ENCODE peak calls at places on chromosomes 13 and 19, in six cellular contexts. K, N, S, R, Q and U are unnamed samples.

GRCh38 chr13:37446503-37446902 is 152.1 kb downstream of the POSTN start:
- DNase-seq in K (no peak), N (peak; percentile 88), S (no peak), R (peak; percentile 64), Q (no peak), U (peak; percentile 97)

GRCh38 chr19:41597600-41598041 is 21.7 kb downstream of the CEACAM21 start:
- DNase-seq in K (peak; percentile 55), N (peak; percentile 91), S (no peak), R (peak; percentile 9), Q (peak; percentile 68), U (peak; percentile 10)

GRCh38 chr19:46299004-46299509 is 2.2 kb downstream of the HIF3A start:
- DNase-seq in K (peak; percentile 70), N (peak; percentile 99), S (peak; percentile 94), R (no peak), Q (no peak), U (no peak)

GRCh38 chr13:101626925-101627555 is 174.6 kb downstream of the ITGBL1 start:
- DNase-seq in K (no peak), N (no peak), S (no peak), R (no peak), Q (no peak), U (no peak)

GRCh38 chr13:23467932-23468278 is 34.4 kb upstream of the SACS start:
- DNase-seq in K (no peak), N (no peak), S (no peak), R (no peak), Q (no peak), U (no peak)

GRCh38 chr19:49324801-49325491 is at the start of gene SLC6A16:
- DNase-seq in K (no peak), N (no peak), S (no peak), R (no peak), Q (no peak), U (no peak)

GRCh38 chr19:16338470-16339360 is 14.1 kb downstream of the KLF2 start:
- DNase-seq in K (peak; percentile 85), N (no peak), S (no peak), R (no peak), Q (no peak), U (no peak)

GRCh38 chr19:1591421-1592022 is 1.1 kb downstream of the MBD3 start:
- DNase-seq in K (no peak), N (no peak), S (no peak), R (no peak), Q (no peak), U (no peak)

GRCh38 chr13:76836311-76836710 is 49.9 kb downstream of the KCTD12 start:
- DNase-seq in K (no peak), N (no peak), S (no peak), R (no peak), Q (no peak), U (no peak)

GRCh38 chr19:46383846-46384245 is 29.5 kb downstream of the CCDC8 start:
- DNase-seq in K (no peak), N (peak; percentile 52), S (no peak), R (no peak), Q (no peak), U (no peak)

GRCh38 chr19:27652281-27652680 is 1560.7 kb downstream of the UQCRFS1 start:
- DNase-seq in K (no peak), N (peak; percentile 58), S (no peak), R (no peak), Q (no peak), U (no peak)

GRCh38 chr13:102394158-102395053 is 7.4 kb downstream of the FGF14 start:
- DNase-seq in K (peak; percentile 54), N (peak; percentile 98), S (peak; percentile 97), R (peak; percentile 36), Q (peak; percentile 98), U (no peak)

GRCh38 chr13:30017880-30018279 is 167.5 kb upstream of the UBL3 start:
- DNase-seq in K (no peak), N (no peak), S (no peak), R (no peak), Q (no peak), U (no peak)
- TF ChIP-seq CTCF in K (no peak), N (no peak), S (no peak), R (peak; percentile 8), Q (no peak), U (no peak)

GRCh38 chr19:3176715-3177501 is 1.7 kb upstream of the S1PR4 start:
- DNase-seq in K (no peak), N (no peak), S (no peak), R (no peak), Q (no peak), U (no peak)

GRCh38 chr19:3175761-3176714 is 2.5 kb upstream of the S1PR4 start:
- DNase-seq in K (peak; percentile 62), N (no peak), S (no peak), R (peak; percentile 42), Q (no peak), U (peak; percentile 54)

GRCh38 chr19:3178377-3178972 is at the start of gene S1PR4:
- DNase-seq in K (no peak), N (no peak), S (peak; percentile 56), R (no peak), Q (no peak), U (no peak)

GRCh38 chr19:3178973-3179738 is 587 bp downstream of the S1PR4 start:
- DNase-seq in K (no peak), N (no peak), S (no peak), R (no peak), Q (no peak), U (no peak)

GRCh38 chr19:3179739-3180293 is 1.2 kb downstream of the S1PR4 start:
- DNase-seq in K (no peak), N (no peak), S (no peak), R (no peak), Q (no peak), U (no peak)
- H3K4me3 ChIP-seq in K (no peak overlapping the region), N (no peak overlapping the region), S (no peak overlapping the region), R (no peak overlapping the region), Q (no peak overlapping the region), U (no peak overlapping the region)

GRCh38 chr13:69551193-69551592 is 556.4 kb upstream of the ATXN8OS start:
- DNase-seq in K (no peak), N (no peak), S (no peak), R (no peak), Q (no peak), U (no peak)
- TF ChIP-seq CTCF in K (no peak), N (no peak), S (no peak), R (no peak), Q (no peak), U (no peak)

DNA sequence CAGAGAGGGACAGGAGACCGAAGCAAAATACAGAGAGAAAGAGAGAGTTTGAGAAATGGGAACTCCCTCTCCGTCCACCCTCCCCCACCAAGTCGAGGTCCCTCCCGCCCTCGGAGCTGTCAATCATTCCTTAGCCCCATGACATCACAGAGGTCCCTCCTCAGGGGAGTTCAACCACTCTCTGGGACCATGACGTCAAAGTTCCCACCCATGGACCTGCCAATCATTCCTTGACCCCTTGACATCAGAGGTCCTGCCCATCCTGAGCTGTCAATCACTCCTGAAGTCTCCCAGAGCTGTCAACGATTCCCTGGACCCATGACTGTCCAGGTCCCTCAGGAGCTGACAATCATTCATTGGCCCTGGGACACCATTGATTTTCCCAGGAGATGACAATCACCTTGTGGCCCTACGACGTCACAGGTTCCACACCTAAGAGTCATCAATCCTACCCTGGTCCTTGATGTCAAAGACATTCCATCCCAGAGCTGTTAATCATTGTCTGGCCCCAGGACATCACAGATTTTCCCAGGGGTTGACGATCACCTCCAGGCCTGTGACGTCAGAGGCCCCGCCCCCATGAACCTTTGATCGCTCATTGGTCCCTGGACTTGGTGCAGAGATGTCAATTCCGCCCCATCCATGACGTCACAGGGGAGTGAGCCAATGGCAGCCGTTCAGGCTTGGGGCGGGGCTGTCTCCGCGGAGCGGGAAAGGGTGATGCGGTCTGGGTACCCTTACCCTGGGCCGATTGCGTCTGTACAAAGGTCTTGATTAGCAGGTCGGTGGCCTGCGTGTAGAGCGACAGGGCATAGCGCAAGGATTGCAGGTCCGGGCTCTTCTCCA is 61.7 kb downstream of the COLGALT1 start:
- DNase-seq in K (no peak), N (no peak), S (no peak), R (peak; percentile 40), Q (peak; percentile 24), U (no peak)
- H3K4me3 ChIP-seq in K (no peak overlapping the region), N (no peak overlapping the region), S (peak overlapping the region; percentile 18), R (peak overlapping the region; percentile 42), Q (no peak overlapping the region), U (no peak overlapping the region)

GRCh38 chr13:113427562-113428468 is 25.5 kb downstream of the ADPRHL1 start:
- DNase-seq in K (no peak), N (no peak), S (no peak), R (no peak), Q (peak; percentile 91), U (no peak)
- TF ChIP-seq CTCF in K (no peak), N (no peak), S (no peak), R (no peak), Q (no peak), U (no peak)